ENCODE peak calls at places on chromosomes 7 and 10, in seven cellular contexts. One of them, this sample, is unnamed.

GRCh38 chr10:34163075-34163905 is 651.8 kb downstream of the PARD3 start:
- DNase-seq in HCT116: no peak
- DNase-seq in body of pancreas: no peak
- DNase-seq in heart left ventricle: no peak
- DNase-seq in GM12891: no peak
- DNase-seq in A549: no peak
- DNase-seq in GM12878: no peak
- DNase-seq in this sample: no peak

GRCh38 chr10:49748006-49748405 is 14.1 kb downstream of the OGDHL start:
- DNase-seq in heart left ventricle: peak
- DNase-seq in GM12878: no peak
- DNase-seq in HCT116: no peak
- DNase-seq in A549: no peak
- DNase-seq in GM12891: no peak
- DNase-seq in body of pancreas: no peak
- DNase-seq in this sample: no peak

GRCh38 chr7:82194011-82194410 is 249.6 kb downstream of the CACNA2D1 start:
- DNase-seq in GM12891: no peak
- DNase-seq in GM12878: no peak
- DNase-seq in body of pancreas: no peak
- DNase-seq in heart left ventricle: no peak
- DNase-seq in HCT116: no peak
- DNase-seq in A549: no peak
- DNase-seq in this sample: no peak

GRCh38 chr7:47360301-47360900 is 221.5 kb downstream of the TNS3 start:
- DNase-seq in body of pancreas: no peak
- DNase-seq in A549: no peak
- DNase-seq in heart left ventricle: no peak
- DNase-seq in HCT116: no peak
- DNase-seq in GM12878: no peak
- DNase-seq in GM12891: no peak
- DNase-seq in this sample: no peak

GRCh38 chr10:105993609-105994008 is 1170.9 kb downstream of the SORCS1 start:
- DNase-seq in HCT116: no peak
- DNase-seq in A549: no peak
- DNase-seq in body of pancreas: no peak
- DNase-seq in GM12891: no peak
- DNase-seq in GM12878: no peak
- DNase-seq in heart left ventricle: no peak
- DNase-seq in this sample: no peak

GRCh38 chr7:39430441-39430840 is 135.8 kb upstream of the YAE1 start:
- DNase-seq in GM12878: no peak
- DNase-seq in heart left ventricle: no peak
- DNase-seq in body of pancreas: no peak
- DNase-seq in HCT116: no peak
- DNase-seq in A549: no peak
- DNase-seq in GM12891: no peak
- DNase-seq in this sample: no peak

GRCh38 chr10:1662361-1663025 is 74.8 kb downstream of the ADARB2 start:
- DNase-seq in GM12891: peak
- DNase-seq in heart left ventricle: no peak
- DNase-seq in body of pancreas: no peak
- DNase-seq in HCT116: no peak
- DNase-seq in GM12878: no peak
- DNase-seq in A549: no peak
- DNase-seq in this sample: no peak

GRCh38 chr10:26959841-26960240 is 99.1 kb upstream of the ABI1 start:
- DNase-seq in heart left ventricle: no peak
- DNase-seq in body of pancreas: no peak
- DNase-seq in GM12878: no peak
- DNase-seq in A549: no peak
- DNase-seq in GM12891: no peak
- DNase-seq in HCT116: no peak
- DNase-seq in this sample: no peak

GRCh38 chr10:83373659-83374058 is 765.6 kb upstream of the GHITM start:
- DNase-seq in GM12891: no peak
- DNase-seq in heart left ventricle: peak
- DNase-seq in body of pancreas: peak
- DNase-seq in HCT116: no peak
- DNase-seq in GM12878: no peak
- DNase-seq in A549: no peak
- DNase-seq in this sample: peak

GRCh38 chr10:77899080-77899477 is 27.5 kb downstream of the DLG5 start:
- DNase-seq in GM12878: no peak
- DNase-seq in GM12891: no peak
- DNase-seq in A549: no peak
- DNase-seq in heart left ventricle: no peak
- DNase-seq in HCT116: peak
- DNase-seq in body of pancreas: peak
- DNase-seq in this sample: peak

GRCh38 chr10:114100848-114101741 is 57.4 kb downstream of the ADRB1 start:
- DNase-seq in GM12878: no peak
- DNase-seq in heart left ventricle: peak
- DNase-seq in HCT116: no peak
- DNase-seq in GM12891: no peak
- DNase-seq in body of pancreas: peak
- DNase-seq in A549: no peak
- DNase-seq in this sample: no peak

GRCh38 chr7:82288769-82289535 is 154.6 kb downstream of the CACNA2D1 start:
- DNase-seq in body of pancreas: no peak
- DNase-seq in A549: no peak
- DNase-seq in HCT116: no peak
- DNase-seq in GM12878: no peak
- DNase-seq in heart left ventricle: no peak
- DNase-seq in GM12891: no peak
- DNase-seq in this sample: no peak

GRCh38 chr7:41886257-41886905 is 183.5 kb upstream of the INHBA start:
- DNase-seq in body of pancreas: peak
- DNase-seq in GM12878: no peak
- DNase-seq in A549: no peak
- DNase-seq in heart left ventricle: peak
- DNase-seq in GM12891: no peak
- DNase-seq in HCT116: no peak
- DNase-seq in this sample: peak

GRCh38 chr10:84238909-84239308 is 2.4 kb downstream of the LRIT1 start:
- DNase-seq in HCT116: no peak
- DNase-seq in GM12878: no peak
- DNase-seq in heart left ventricle: no peak
- DNase-seq in A549: no peak
- DNase-seq in body of pancreas: no peak
- DNase-seq in GM12891: no peak
- DNase-seq in this sample: no peak

GRCh38 chr10:71973777-71974488 is 9.7 kb downstream of the CHST3 start:
- DNase-seq in HCT116: no peak
- DNase-seq in body of pancreas: no peak
- DNase-seq in heart left ventricle: no peak
- DNase-seq in GM12878: no peak
- DNase-seq in A549: no peak
- DNase-seq in GM12891: no peak
- DNase-seq in this sample: no peak

GRCh38 chr10:71975891-71976725 is 11.9 kb downstream of the CHST3 start:
- DNase-seq in GM12891: no peak
- DNase-seq in A549: peak
- DNase-seq in heart left ventricle: peak
- DNase-seq in body of pancreas: no peak
- DNase-seq in GM12878: no peak
- DNase-seq in HCT116: peak
- DNase-seq in this sample: peak

GRCh38 chr10:71975087-71975890 is 11.1 kb downstream of the CHST3 start:
- DNase-seq in GM12891: no peak
- DNase-seq in GM12878: no peak
- DNase-seq in A549: no peak
- DNase-seq in HCT116: no peak
- DNase-seq in heart left ventricle: peak
- DNase-seq in body of pancreas: peak
- DNase-seq in this sample: peak

GRCh38 chr10:71972746-71973695 is 8.8 kb downstream of the CHST3 start:
- DNase-seq in body of pancreas: no peak
- DNase-seq in HCT116: no peak
- DNase-seq in GM12891: no peak
- DNase-seq in heart left ventricle: peak
- DNase-seq in GM12878: no peak
- DNase-seq in A549: no peak
- DNase-seq in this sample: no peak

DNA sequence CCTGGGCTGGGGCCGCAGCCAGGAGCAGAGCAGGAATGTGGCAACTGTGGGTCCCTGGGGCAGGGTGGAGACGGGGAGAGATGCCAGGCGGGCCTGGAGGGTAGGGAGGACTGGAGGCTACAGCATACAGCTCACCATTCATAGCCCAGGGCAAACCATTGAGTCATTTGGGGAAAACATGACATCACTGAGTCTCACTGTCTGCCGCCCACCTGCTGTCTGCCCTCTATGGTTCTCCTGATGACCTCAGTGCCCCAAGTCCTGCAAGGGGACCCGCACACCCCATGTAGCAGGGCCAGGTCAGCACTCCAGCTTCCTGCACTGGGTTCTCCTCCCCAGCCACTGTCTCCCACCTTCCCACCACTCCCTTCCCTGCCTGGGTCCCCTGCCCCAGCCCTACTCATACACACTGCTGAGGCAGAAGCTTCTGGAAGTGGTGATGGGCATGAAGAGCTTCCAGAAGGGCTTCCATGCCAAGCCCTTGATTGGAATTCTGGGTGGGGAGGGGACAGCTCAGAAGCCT is 10.4 kb downstream of the CHST3 start:
- DNase-seq in GM12891: peak
- DNase-seq in A549: peak
- DNase-seq in body of pancreas: no peak
- DNase-seq in GM12878: no peak
- DNase-seq in heart left ventricle: no peak
- DNase-seq in HCT116: peak
- DNase-seq in this sample: peak
- TF ChIP-seq POLR2A in GM12891: no peak
- TF ChIP-seq POLR2A in A549: no peak
- TF ChIP-seq POLR2A in body of pancreas: no peak
- TF ChIP-seq POLR2A in GM12878: no peak
- TF ChIP-seq POLR2A in heart left ventricle: no peak
- TF ChIP-seq POLR2A in HCT116: no peak
- TF ChIP-seq POLR2A in this sample: no peak

GRCh38 chr10:35194906-35195305 is 68.3 kb downstream of the CREM start:
- DNase-seq in body of pancreas: no peak
- DNase-seq in GM12878: no peak
- DNase-seq in GM12891: no peak
- DNase-seq in HCT116: peak
- DNase-seq in A549: peak
- DNase-seq in heart left ventricle: no peak
- DNase-seq in this sample: no peak

GRCh38 chr10:35192645-35193249 is 66.1 kb downstream of the CREM start:
- DNase-seq in A549: no peak
- DNase-seq in HCT116: no peak
- DNase-seq in body of pancreas: no peak
- DNase-seq in GM12891: no peak
- DNase-seq in GM12878: no peak
- DNase-seq in heart left ventricle: no peak
- DNase-seq in this sample: no peak

GRCh38 chr10:35191523-35191922 is 64.9 kb downstream of the CREM start:
- DNase-seq in body of pancreas: no peak
- DNase-seq in HCT116: no peak
- DNase-seq in GM12878: no peak
- DNase-seq in GM12891: no peak
- DNase-seq in A549: no peak
- DNase-seq in heart left ventricle: peak
- DNase-seq in this sample: no peak

GRCh38 chr10:35194471-35194870 is 67.8 kb downstream of the CREM start:
- DNase-seq in body of pancreas: no peak
- DNase-seq in GM12878: no peak
- DNase-seq in HCT116: no peak
- DNase-seq in A549: no peak
- DNase-seq in heart left ventricle: no peak
- DNase-seq in GM12891: no peak
- DNase-seq in this sample: no peak

GRCh38 chr10:35195361-35196306 is 69.0 kb downstream of the CREM start:
- DNase-seq in GM12878: peak
- DNase-seq in body of pancreas: peak
- DNase-seq in GM12891: no peak
- DNase-seq in A549: peak
- DNase-seq in HCT116: peak
- DNase-seq in heart left ventricle: peak
- DNase-seq in this sample: peak
- TF ChIP-seq POLR2A in GM12878: peak
- TF ChIP-seq POLR2A in body of pancreas: no peak
- TF ChIP-seq POLR2A in GM12891: peak
- TF ChIP-seq POLR2A in A549: no peak
- TF ChIP-seq POLR2A in HCT116: no peak
- TF ChIP-seq POLR2A in heart left ventricle: no peak
- TF ChIP-seq POLR2A in this sample: no peak

DNA sequence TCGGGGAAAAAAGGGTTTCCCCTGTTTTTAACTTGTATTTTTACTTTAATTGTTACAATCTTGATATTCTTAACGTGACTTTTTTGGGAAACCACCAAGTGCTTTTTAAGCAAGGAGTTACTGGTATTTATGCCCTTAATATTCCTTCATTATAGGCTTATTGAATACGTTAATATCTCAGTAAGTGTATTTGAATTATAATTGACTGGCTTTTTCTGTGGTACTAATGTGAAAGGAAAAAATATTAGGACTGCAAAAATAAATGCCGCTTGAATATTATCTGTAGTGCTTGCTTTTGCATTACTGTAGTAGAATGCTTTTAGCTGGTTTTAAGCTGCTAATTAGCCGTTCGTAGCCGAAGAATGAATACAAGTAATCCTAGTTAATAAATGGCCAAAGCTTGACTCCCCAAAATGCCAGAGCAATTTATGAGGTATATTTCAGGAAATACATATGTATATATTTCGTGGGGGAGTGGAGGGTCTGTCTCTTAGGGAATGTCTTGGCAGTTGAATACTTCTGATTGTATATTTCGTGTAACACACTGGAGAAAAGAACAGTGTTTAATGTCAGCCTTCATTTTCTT is 1.3 kb downstream of the PDCD4 start:
- DNase-seq in A549: no peak
- DNase-seq in heart left ventricle: no peak
- DNase-seq in GM12891: no peak
- DNase-seq in GM12878: no peak
- DNase-seq in body of pancreas: no peak
- DNase-seq in HCT116: no peak
- DNase-seq in this sample: no peak
- TF ChIP-seq POLR2A in A549: no peak
- TF ChIP-seq POLR2A in heart left ventricle: no peak
- TF ChIP-seq POLR2A in GM12891: no peak
- TF ChIP-seq POLR2A in GM12878: no peak
- TF ChIP-seq POLR2A in body of pancreas: no peak
- TF ChIP-seq POLR2A in HCT116: no peak
- TF ChIP-seq POLR2A in this sample: no peak

DNA sequence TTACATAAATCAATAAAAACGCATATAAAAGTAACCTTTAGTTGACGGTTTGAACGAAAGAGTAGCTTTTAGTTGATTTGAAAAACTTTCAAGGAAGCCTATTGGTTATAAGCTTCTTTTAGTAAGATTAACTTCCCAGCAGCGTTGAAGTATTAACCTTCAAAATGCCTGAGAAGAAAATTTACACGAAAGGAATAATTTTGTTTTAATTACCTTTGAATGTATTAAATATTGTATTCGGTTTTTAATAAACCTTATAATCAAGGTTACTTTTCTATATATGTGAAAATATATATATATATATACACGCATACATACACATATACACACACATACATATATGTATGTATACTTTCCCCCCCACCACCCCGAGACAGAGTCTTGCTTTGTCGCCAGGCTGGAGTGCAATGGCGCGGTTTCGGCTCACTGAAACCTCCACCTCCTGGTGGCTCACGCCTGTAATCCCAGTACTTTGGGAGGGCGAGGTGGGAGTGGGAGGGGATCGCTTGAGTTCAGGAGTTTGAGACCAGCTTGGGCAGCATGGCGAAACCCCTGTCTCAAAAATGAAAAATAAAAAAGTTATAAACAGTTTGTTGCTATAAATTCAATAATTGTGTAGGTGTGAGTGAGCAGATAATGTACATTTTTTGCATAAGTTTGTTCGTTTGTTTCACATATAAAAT is 57.6 kb upstream of the EZH2 start:
- DNase-seq in GM12891: no peak
- DNase-seq in HCT116: peak
- DNase-seq in heart left ventricle: peak
- DNase-seq in body of pancreas: peak
- DNase-seq in A549: peak
- DNase-seq in GM12878: no peak
- DNase-seq in this sample: no peak
- TF ChIP-seq POLR2A in GM12891: no peak
- TF ChIP-seq POLR2A in HCT116: no peak
- TF ChIP-seq POLR2A in heart left ventricle: no peak
- TF ChIP-seq POLR2A in body of pancreas: no peak
- TF ChIP-seq POLR2A in A549: no peak
- TF ChIP-seq POLR2A in GM12878: no peak
- TF ChIP-seq POLR2A in this sample: no peak